ENCODE peak calls at places on chromosomes 12 and 14, in four cellular contexts. Z is glutamatergic neuron; W is T-helper 22 cell; H is stimulated activated CD4-positive, alpha-beta T cell treated with anti-CD3 and anti-CD28 coated beads, Interleukin-4, amount 100 ng/mL, for 48 hours. N is an unnamed sample.
A peak's percentile ranks its signal among the peaks of the same experiment; 100 is the strongest.

GRCh38 chr12:131893605-131894312 is 663 bp upstream of the ULK1 start:
- DNase-seq in W (no peak), H (no peak), Z (no peak), N (no peak)

GRCh38 chr12:94570161-94570560 is 80.2 kb downstream of the TMCC3 start:
- DNase-seq in W (no peak), H (no peak), Z (no peak), N (no peak)

GRCh38 chr12:70507442-70507841 is 129.8 kb downstream of the PTPRB start:
- DNase-seq in H (no peak), W (no peak), Z (no peak), N (no peak)

GRCh38 chr12:28543021-28543890 is 353.0 kb downstream of the CCDC91 start:
- DNase-seq in H (no peak), W (no peak), Z (no peak), N (no peak)

GRCh38 chr14:72636871-72637270 is 257.0 kb downstream of the DPF3 start:
- DNase-seq in Z (no peak), W (no peak), H (no peak), N (no peak)

GRCh38 chr14:31025335-31026075 is at the start of gene AP4S1:
- DNase-seq in Z (peak; percentile 72), W (peak; percentile 11), H (peak; percentile 35), N (peak; percentile 75)

GRCh38 chr14:101200008-101200649 is 296.6 kb upstream of the RTL1 start:
- DNase-seq in W (no peak), Z (no peak), H (no peak), N (peak; percentile 3)

GRCh38 chr12:64160718-64161060 is 61.4 kb downstream of the KICS2 start:
- DNase-seq in H (no peak), Z (no peak), W (no peak), N (no peak)

GRCh38 chr12:110861729-110862128 is 14.9 kb downstream of the CCDC63 start:
- DNase-seq in W (no peak), H (no peak), Z (no peak), N (no peak)

GRCh38 chr12:53208877-53209463 is 1.9 kb upstream of the ITGB7 start:
- DNase-seq in Z (no peak), H (no peak), W (no peak), N (no peak)

GRCh38 chr14:105888784-105889665 is 362.6 kb downstream of the TMEM121 start:
- DNase-seq in H (no peak), Z (no peak), W (no peak), N (no peak)

GRCh38 chr14:36626150-36626549 is 35.5 kb upstream of the PAX9 start:
- DNase-seq in W (no peak), Z (no peak), H (no peak), N (no peak)

GRCh38 chr14:99633913-99634312 is 11.0 kb upstream of the HHIPL1 start:
- DNase-seq in W (no peak), H (no peak), Z (no peak), N (peak; percentile 77)

GRCh38 chr12:124916370-124917134 is 2.1 kb upstream of the UBC start:
- DNase-seq in W (no peak), H (no peak), Z (no peak), N (no peak)

GRCh38 chr12:54463034-54463433 is 10.4 kb downstream of the GTSF1 start:
- DNase-seq in W (no peak), Z (no peak), H (no peak), N (no peak)

GRCh38 chr14:95662376-95663186 is 23.6 kb upstream of the TCL1B start:
- DNase-seq in Z (no peak), W (no peak), H (no peak), N (no peak)

GRCh38 chr12:124545508-124546418 is 21.6 kb downstream of the NCOR2 start:
- DNase-seq in W (no peak), Z (no peak), H (peak; percentile 54), N (no peak)

GRCh38 chr12:49225551-49226166 is 36.8 kb upstream of the TUBA1A start:
- DNase-seq in W (no peak), H (no peak), Z (no peak), N (no peak)

GRCh38 chr12:12999959-13000615 is at the start of gene HEBP1:
- DNase-seq in H (peak; percentile 99), W (peak; percentile 88), Z (peak; percentile 98), N (peak; percentile 99)

GRCh38 chr12:121295123-121295745 is 1.3 kb downstream of the CAMKK2 start:
- DNase-seq in Z (no peak), H (peak; percentile 3), W (no peak), N (peak; percentile 64)

GRCh38 chr12:45285717-45286116 is 69.8 kb downstream of the ANO6 start:
- DNase-seq in H (no peak), W (no peak), Z (no peak), N (no peak)

GRCh38 chr12:75684678-75685620 is 173.5 kb upstream of the KRR1 start:
- DNase-seq in H (no peak), Z (no peak), W (no peak), N (no peak)

GRCh38 chr12:106089935-106090334 is 48.8 kb downstream of the NUAK1 start:
- DNase-seq in Z (no peak), W (no peak), H (no peak), N (no peak)

GRCh38 chr12:56867216-56867615 is 67.0 kb downstream of the SDR9C7 start:
- DNase-seq in H (no peak), Z (no peak), W (no peak), N (no peak)

GRCh38 chr12:6772331-6772695 is at the start of gene LAG3:
- DNase-seq in H (no peak), Z (no peak), W (no peak), N (no peak)

GRCh38 chr12:25701290-25701689 is 148.2 kb upstream of the LMNTD1 start:
- DNase-seq in Z (no peak), H (no peak), W (no peak), N (no peak)

GRCh38 chr12:57838594-57839302 is 7.8 kb downstream of the CTDSP2 start:
- DNase-seq in W (no peak), H (no peak), Z (no peak), N (no peak)

GRCh38 chr14:22266141-22266442 is 322.9 kb downstream of the DAD1 start:
- DNase-seq in Z (no peak), W (no peak), H (no peak), N (no peak)

GRCh38 chr14:20477211-20477876 is 8.1 kb downstream of the PNP start:
- DNase-seq in W (peak; percentile 20), Z (no peak), H (no peak), N (no peak)

GRCh38 chr14:98210045-98210678 is 1061.8 kb downstream of the BCL11B start:
- DNase-seq in H (peak; percentile 33), W (peak; percentile 18), Z (no peak), N (no peak)

GRCh38 chr14:30193056-30193455 is 265.4 kb upstream of the PRKD1 start:
- DNase-seq in Z (no peak), W (no peak), H (no peak), N (no peak)

N was measured in D341Med.